ENCODE peak calls at places on chromosomes 1 and 21, in seven cellular contexts. P is HS-5; M is stimulated activated CD8-positive, alpha-beta memory T cell treated with anti-CD3 and anti-CD28 coated beads, Interleukin-7, amount 100 ng/mL, for 1 hour; I is HTR-8/SVneo; N is T-helper 17 cell; F is activated CD4-positive, CD25-positive, alpha-beta regulatory T cell treated with anti-CD3 and anti-CD28 coated beads, Interleukin-2, amount 50 U/mL, for 72 hours; Z is stimulated activated CD4-positive, alpha-beta T cell treated with anti-CD3 and anti-CD28 coated beads, Interleukin-2, amount 100 ng/mL, for 24 hours. S is an unnamed sample.

GRCh38 chr1:85118751-85119150 is 70.5 kb upstream of the MCOLN3 start:
- DNase-seq in F (no peak), Z (no peak), P (no peak), M (no peak), I (no peak), N (no peak), S (no peak)

GRCh38 chr1:183871142-183871541 is 66.2 kb downstream of the RGL1 start:
- DNase-seq in I (peak), N (no peak), F (no peak), Z (no peak), M (no peak), P (no peak), S (no peak)

GRCh38 chr1:42767510-42767924 is 468 bp downstream of the C1orf50 start:
- DNase-seq in Z (no peak), M (no peak), I (no peak), P (no peak), F (no peak), N (no peak), S (no peak)

GRCh38 chr1:167781558-167781957 is 59.8 kb downstream of the MPZL1 start:
- DNase-seq in P (no peak), M (no peak), N (no peak), I (no peak), F (no peak), Z (no peak), S (no peak)

GRCh38 chr21:28540514-28540913 is 452.2 kb downstream of the LTN1 start:
- DNase-seq in F (no peak), N (no peak), P (no peak), M (no peak), Z (no peak), I (no peak), S (no peak)

GRCh38 chr1:91173379-91173890 is 151.6 kb upstream of the ZNF644 start:
- DNase-seq in F (no peak), I (no peak), N (no peak), Z (no peak), M (no peak), P (no peak), S (no peak)

GRCh38 chr1:232421143-232421796 is 208.7 kb downstream of the SIPA1L2 start:
- DNase-seq in I (no peak), M (no peak), F (no peak), N (no peak), Z (no peak), P (no peak), S (no peak)

GRCh38 chr1:57101171-57101570 is 135.4 kb upstream of the C8B start:
- DNase-seq in F (no peak), M (no peak), I (no peak), N (no peak), P (no peak), Z (no peak), S (no peak)

GRCh38 chr1:70429219-70429618 is 18.2 kb downstream of the CTH start:
- DNase-seq in M (no peak), P (no peak), Z (no peak), F (no peak), N (no peak), I (peak), S (no peak)

GRCh38 chr1:244112646-244113045 is 61.6 kb downstream of the ZBTB18 start:
- DNase-seq in P (peak), F (no peak), I (peak), N (no peak), M (no peak), Z (no peak), S (no peak)

GRCh38 chr1:181139631-181140051 is 51.1 kb downstream of the IER5 start:
- DNase-seq in N (no peak), Z (no peak), M (no peak), P (peak), I (peak), F (no peak), S (peak)

GRCh38 chr1:40476924-40477679 is at the start of gene ZFP69:
- DNase-seq in Z (peak), P (no peak), F (peak), N (peak), I (peak), M (peak), S (peak)

GRCh38 chr1:220335668-220336067 is 63.4 kb upstream of the RAB3GAP2 start:
- DNase-seq in M (no peak), I (no peak), Z (no peak), P (no peak), N (no peak), F (no peak), S (no peak)

GRCh38 chr21:39340687-39341086 is 8.2 kb downstream of the HMGN1 start:
- DNase-seq in Z (no peak), F (no peak), I (no peak), P (no peak), M (no peak), N (no peak), S (no peak)

GRCh38 chr1:212873518-212873917 is 15.4 kb downstream of the FLVCR1 start:
- DNase-seq in F (no peak), P (no peak), N (no peak), Z (no peak), I (no peak), M (no peak), S (no peak)

GRCh38 chr1:8373547-8374270 is 55.8 kb downstream of the SLC45A1 start:
- DNase-seq in I (no peak), F (no peak), M (no peak), Z (no peak), P (peak), N (no peak), S (no peak)

GRCh38 chr21:37405629-37406028 is 39.1 kb downstream of the DYRK1A start:
- DNase-seq in F (no peak), I (no peak), P (no peak), N (no peak), M (no peak), Z (no peak), S (no peak)